ENCODE peak calls at places on chromosomes 16 and 17, in four cellular contexts. One of them, this sample, is unnamed.
A peak's percentile ranks its signal among the peaks of the same experiment; 100 is the strongest.

GRCh38 chr17:13601317-13601775 is 383 bp downstream of the HS3ST3A1 start:
- DNase-seq in thoracic aorta: no peak
- DNase-seq in BE2C: peak; percentile 23
- DNase-seq in CD8-positive, alpha-beta T cell: no peak
- DNase-seq in this sample: no peak

GRCh38 chr17:40791808-40792436 is 7.8 kb downstream of the KRT28 start:
- DNase-seq in thoracic aorta: no peak
- DNase-seq in BE2C: no peak
- DNase-seq in CD8-positive, alpha-beta T cell: no peak
- DNase-seq in this sample: no peak

GRCh38 chr17:71703701-71704100 is 417.1 kb upstream of the SOX9 start:
- DNase-seq in thoracic aorta: no peak
- DNase-seq in BE2C: no peak
- DNase-seq in CD8-positive, alpha-beta T cell: no peak
- DNase-seq in this sample: no peak

GRCh38 chr17:50588391-50589111 is 28.0 kb downstream of the CACNA1G start:
- DNase-seq in thoracic aorta: no peak
- DNase-seq in BE2C: peak; percentile 58
- DNase-seq in CD8-positive, alpha-beta T cell: no peak
- DNase-seq in this sample: no peak

GRCh38 chr17:35894206-35894605 is 14.0 kb upstream of the CCL5 start:
- DNase-seq in thoracic aorta: no peak
- DNase-seq in BE2C: no peak
- DNase-seq in CD8-positive, alpha-beta T cell: no peak
- DNase-seq in this sample: no peak

GRCh38 chr16:73154063-73154870 is 106.3 kb upstream of the ZFHX3 start:
- DNase-seq in thoracic aorta: no peak
- DNase-seq in BE2C: no peak
- DNase-seq in CD8-positive, alpha-beta T cell: no peak
- DNase-seq in this sample: peak; percentile 77

GRCh38 chr17:34547453-34548063 is 31.8 kb upstream of the TMEM132E start:
- DNase-seq in thoracic aorta: no peak
- DNase-seq in BE2C: no peak
- DNase-seq in CD8-positive, alpha-beta T cell: no peak
- DNase-seq in this sample: no peak

GRCh38 chr17:68246271-68247028 is 1.4 kb upstream of the AMZ2 start:
- DNase-seq in thoracic aorta: no peak
- DNase-seq in BE2C: no peak
- DNase-seq in CD8-positive, alpha-beta T cell: no peak
- DNase-seq in this sample: no peak

GRCh38 chr16:89860747-89861304 is 12.6 kb upstream of the TCF25 start:
- DNase-seq in thoracic aorta: no peak
- DNase-seq in BE2C: peak; percentile 73
- DNase-seq in CD8-positive, alpha-beta T cell: peak; percentile 80
- DNase-seq in this sample: peak; percentile 31

GRCh38 chr16:78563905-78564304 is 464.5 kb downstream of the WWOX start:
- DNase-seq in thoracic aorta: no peak
- DNase-seq in BE2C: no peak
- DNase-seq in CD8-positive, alpha-beta T cell: no peak
- DNase-seq in this sample: no peak

GRCh38 chr17:70076189-70076588 is 1.2 kb downstream of the KCNJ16 start:
- DNase-seq in thoracic aorta: no peak
- DNase-seq in BE2C: no peak
- DNase-seq in CD8-positive, alpha-beta T cell: no peak
- DNase-seq in this sample: no peak

DNA sequence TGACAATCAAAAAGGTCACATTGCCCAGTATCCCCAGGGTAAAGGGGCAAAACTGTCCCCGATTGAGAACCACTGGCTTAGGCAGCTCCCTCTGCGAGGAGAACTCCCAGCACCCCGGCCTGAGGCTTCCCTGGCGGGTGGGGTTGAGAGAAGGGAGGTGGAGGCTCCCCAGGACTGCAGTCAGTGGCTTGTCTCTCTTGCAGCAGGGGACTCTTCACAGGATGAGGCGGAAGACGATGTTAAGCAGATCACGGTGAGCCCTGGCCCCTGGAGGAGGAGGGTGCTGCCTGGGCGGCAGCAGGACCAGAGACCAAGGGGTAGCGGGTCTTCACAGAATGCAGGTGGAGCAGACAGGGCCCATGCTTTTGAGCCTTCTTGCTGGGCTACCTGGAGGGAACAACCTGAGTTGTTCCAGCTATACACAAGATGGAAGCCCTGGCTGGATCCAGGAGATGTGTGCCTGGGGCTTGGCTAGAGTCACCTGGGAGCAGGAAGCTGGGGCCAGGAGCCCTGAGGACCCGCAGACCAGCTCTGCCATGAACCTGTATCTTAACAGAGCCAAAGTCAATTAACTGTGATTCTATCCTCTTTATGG is 16.8 kb downstream of the POLR3E start:
- DNase-seq in thoracic aorta: no peak
- DNase-seq in BE2C: no peak
- DNase-seq in CD8-positive, alpha-beta T cell: no peak
- DNase-seq in this sample: peak; percentile 16
- H3K4me3 ChIP-seq in thoracic aorta: no peak overlapping the region
- H3K4me3 ChIP-seq in BE2C: no peak overlapping the region
- H3K4me3 ChIP-seq in CD8-positive, alpha-beta T cell: no peak overlapping the region
- H3K4me3 ChIP-seq in this sample: no peak overlapping the region

DNA sequence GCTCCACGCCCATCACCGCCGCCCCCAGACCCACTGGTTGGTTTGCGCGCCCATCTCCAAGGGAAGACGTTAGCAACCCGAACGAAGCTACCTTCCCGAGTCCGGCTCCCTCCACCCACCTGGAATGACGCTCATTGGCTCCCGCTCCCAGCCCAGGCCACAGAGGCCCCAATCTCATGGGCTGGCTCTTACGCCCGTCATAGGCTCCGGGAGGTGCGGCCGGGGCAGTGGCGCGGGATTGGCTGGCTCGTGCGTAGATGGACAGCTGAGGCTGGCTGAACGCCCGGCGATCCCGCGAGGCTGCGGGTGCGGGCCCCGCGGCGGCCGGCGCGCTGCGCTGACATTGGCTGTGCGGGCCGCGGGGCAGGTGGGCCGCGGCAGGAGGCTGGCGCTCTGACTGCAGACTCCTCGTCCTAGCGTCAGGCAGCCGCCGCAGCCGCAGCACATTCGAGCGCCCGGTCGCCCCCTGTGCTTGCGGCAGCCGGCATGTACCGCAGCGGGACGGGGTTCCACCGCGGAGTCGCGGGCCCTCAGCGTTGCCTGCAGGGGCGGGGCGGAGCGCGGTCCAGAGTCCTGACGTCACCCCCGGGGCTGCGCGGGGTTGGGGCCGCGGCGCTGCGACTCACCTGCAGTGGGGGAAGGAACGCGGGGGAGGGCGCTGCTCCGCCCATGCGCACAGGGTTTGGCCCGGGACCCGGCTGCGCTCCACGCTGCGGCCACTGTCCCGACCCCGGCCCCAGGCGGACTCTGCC is 453 bp upstream of the MYH10 start:
- DNase-seq in thoracic aorta: peak; percentile 94
- DNase-seq in BE2C: peak; percentile 95
- DNase-seq in CD8-positive, alpha-beta T cell: peak; percentile 80
- DNase-seq in this sample: peak; percentile 99
- TF ChIP-seq CTCF in thoracic aorta: no peak
- TF ChIP-seq CTCF in BE2C: no peak
- TF ChIP-seq CTCF in CD8-positive, alpha-beta T cell: no peak
- TF ChIP-seq CTCF in this sample: peak; percentile 14

GRCh38 chr17:512926-513325 is 160.3 kb upstream of the RPH3AL start:
- DNase-seq in thoracic aorta: no peak
- DNase-seq in BE2C: no peak
- DNase-seq in CD8-positive, alpha-beta T cell: no peak
- DNase-seq in this sample: no peak
- H3K4me3 ChIP-seq in thoracic aorta: no peak overlapping the region
- H3K4me3 ChIP-seq in BE2C: no peak overlapping the region
- H3K4me3 ChIP-seq in CD8-positive, alpha-beta T cell: no peak overlapping the region
- H3K4me3 ChIP-seq in this sample: no peak overlapping the region

GRCh38 chr16:1763521-1764511 is 7.5 kb downstream of the NME3 start:
- DNase-seq in thoracic aorta: no peak
- DNase-seq in BE2C: peak; percentile 70
- DNase-seq in CD8-positive, alpha-beta T cell: no peak
- DNase-seq in this sample: no peak
- TF ChIP-seq CTCF in thoracic aorta: no peak
- TF ChIP-seq CTCF in BE2C: peak; percentile 46
- TF ChIP-seq CTCF in CD8-positive, alpha-beta T cell: no peak
- TF ChIP-seq CTCF in this sample: no peak

GRCh38 chr17:46199379-46199778 is 6.2 kb upstream of the KANSL1 start:
- DNase-seq in thoracic aorta: no peak
- DNase-seq in BE2C: no peak
- DNase-seq in CD8-positive, alpha-beta T cell: no peak
- DNase-seq in this sample: no peak

GRCh38 chr17:46200200-46200599 is 7.0 kb upstream of the KANSL1 start:
- DNase-seq in thoracic aorta: no peak
- DNase-seq in BE2C: no peak
- DNase-seq in CD8-positive, alpha-beta T cell: no peak
- DNase-seq in this sample: no peak

GRCh38 chr17:46205975-46206374 is 12.7 kb upstream of the KANSL1 start:
- DNase-seq in thoracic aorta: no peak
- DNase-seq in BE2C: no peak
- DNase-seq in CD8-positive, alpha-beta T cell: no peak
- DNase-seq in this sample: no peak

GRCh38 chr17:46201491-46201890 is 8.3 kb upstream of the KANSL1 start:
- DNase-seq in thoracic aorta: no peak
- DNase-seq in BE2C: no peak
- DNase-seq in CD8-positive, alpha-beta T cell: no peak
- DNase-seq in this sample: no peak

DNA sequence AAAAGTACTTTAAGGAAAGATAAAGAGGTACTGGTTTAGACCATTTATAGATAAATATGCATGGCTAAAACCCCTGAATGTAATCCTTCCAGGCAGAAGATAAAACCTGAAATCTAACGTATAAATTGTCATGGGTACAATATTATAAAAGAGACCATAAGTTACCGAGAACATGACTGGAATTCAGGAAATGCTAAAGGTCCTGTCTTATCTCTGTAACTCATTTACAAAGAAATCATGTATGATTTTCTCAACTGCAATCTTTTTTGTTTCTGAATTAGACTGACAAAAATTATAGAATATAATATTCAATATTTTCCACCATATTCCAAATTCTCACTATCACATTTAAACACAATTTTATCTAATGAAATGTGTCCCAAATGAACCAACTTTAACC is 9.3 kb upstream of the KANSL1 start:
- DNase-seq in thoracic aorta: no peak
- DNase-seq in BE2C: no peak
- DNase-seq in CD8-positive, alpha-beta T cell: no peak
- DNase-seq in this sample: no peak
- H3K4me3 ChIP-seq in thoracic aorta: no peak overlapping the region
- H3K4me3 ChIP-seq in BE2C: no peak overlapping the region
- H3K4me3 ChIP-seq in CD8-positive, alpha-beta T cell: no peak overlapping the region
- H3K4me3 ChIP-seq in this sample: no peak overlapping the region

DNA sequence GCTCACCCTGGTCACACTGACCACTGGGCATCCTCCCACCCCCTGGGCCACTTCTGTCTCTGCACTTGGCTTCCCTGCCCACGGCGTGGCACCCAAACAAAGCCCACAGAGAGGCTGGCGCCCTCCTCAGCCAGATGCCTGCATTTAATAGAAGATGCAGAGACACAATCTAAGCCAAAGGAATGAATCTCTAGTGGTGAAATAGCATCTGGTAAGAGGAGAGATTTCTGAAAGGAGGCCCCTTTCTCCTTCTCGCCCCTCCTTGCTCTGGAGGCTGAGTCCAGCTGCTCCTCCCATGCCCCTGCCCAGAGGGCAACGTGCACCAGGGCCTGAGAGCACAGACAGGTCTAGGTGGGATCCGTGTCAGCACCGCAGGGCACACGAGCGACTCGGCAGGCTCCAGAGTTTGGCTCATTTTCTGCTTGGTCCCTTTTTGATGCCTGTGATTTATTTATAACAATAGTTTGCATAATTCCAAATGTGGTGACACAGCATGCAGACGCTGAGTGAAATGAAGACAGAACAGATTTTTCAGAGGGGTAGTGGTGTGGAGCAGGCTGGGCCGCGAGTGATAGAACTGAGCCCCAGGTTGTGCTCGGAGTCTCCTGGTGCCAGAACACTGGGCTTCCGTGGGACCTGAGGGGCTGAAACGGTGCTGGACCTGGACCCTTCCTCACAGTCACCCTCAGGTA is 95.6 kb downstream of the METRNL start:
- DNase-seq in thoracic aorta: no peak
- DNase-seq in BE2C: no peak
- DNase-seq in CD8-positive, alpha-beta T cell: no peak
- DNase-seq in this sample: no peak
- TF ChIP-seq CTCF in thoracic aorta: no peak
- TF ChIP-seq CTCF in BE2C: no peak
- TF ChIP-seq CTCF in CD8-positive, alpha-beta T cell: no peak
- TF ChIP-seq CTCF in this sample: no peak

DNA sequence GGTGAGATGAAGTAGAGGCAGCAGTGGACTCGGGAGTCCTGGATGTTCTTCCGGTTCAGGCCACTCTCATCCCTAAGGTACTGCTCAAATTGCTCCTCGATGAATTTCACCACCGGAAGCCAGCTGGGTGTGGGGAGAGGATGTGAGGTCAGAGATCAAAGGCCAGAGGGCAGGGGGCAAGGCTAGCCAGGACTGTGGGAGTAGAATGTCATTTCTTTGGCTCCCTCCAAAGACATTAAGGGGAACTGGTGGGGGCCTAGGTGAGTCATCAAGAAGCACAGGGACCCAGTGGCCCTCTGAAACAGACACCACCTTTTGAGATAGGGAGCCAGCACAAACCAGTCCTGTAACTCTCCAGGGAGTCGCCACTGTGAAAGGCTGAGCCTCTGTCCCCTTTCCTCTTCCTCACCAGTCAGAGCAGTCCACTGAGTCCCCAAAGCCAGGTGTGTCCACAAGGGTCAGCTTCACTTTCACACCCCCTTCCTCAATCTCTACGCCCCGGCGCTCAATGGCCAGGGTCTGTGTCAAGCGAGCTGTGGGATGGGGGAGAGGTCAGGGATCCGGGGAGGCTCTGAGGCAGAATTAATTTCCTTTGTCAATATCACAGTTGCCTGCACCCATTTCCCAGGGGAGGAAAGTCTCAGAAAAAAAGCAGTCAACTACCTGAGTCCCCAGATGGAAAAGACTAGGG is 865 bp downstream of the SEPTIN1 start:
- DNase-seq in thoracic aorta: no peak
- DNase-seq in BE2C: peak; percentile 47
- DNase-seq in CD8-positive, alpha-beta T cell: peak; percentile 52
- DNase-seq in this sample: no peak
- H3K4me3 ChIP-seq in thoracic aorta: no peak overlapping the region
- H3K4me3 ChIP-seq in BE2C: no peak overlapping the region
- H3K4me3 ChIP-seq in CD8-positive, alpha-beta T cell: peak overlapping the region; percentile 69
- H3K4me3 ChIP-seq in this sample: no peak overlapping the region

GRCh38 chr17:10215286-10215685 is 16.9 kb upstream of the GAS7 start:
- DNase-seq in thoracic aorta: no peak
- DNase-seq in BE2C: no peak
- DNase-seq in CD8-positive, alpha-beta T cell: no peak
- DNase-seq in this sample: no peak
- TF ChIP-seq CTCF in thoracic aorta: no peak
- TF ChIP-seq CTCF in BE2C: no peak
- TF ChIP-seq CTCF in CD8-positive, alpha-beta T cell: no peak
- TF ChIP-seq CTCF in this sample: no peak

GRCh38 chr17:77449373-77449907 is 308.7 kb downstream of the SEC14L1 start:
- DNase-seq in thoracic aorta: no peak
- DNase-seq in BE2C: no peak
- DNase-seq in CD8-positive, alpha-beta T cell: no peak
- DNase-seq in this sample: no peak
- H3K4me3 ChIP-seq in thoracic aorta: no peak overlapping the region
- H3K4me3 ChIP-seq in BE2C: peak overlapping the region; percentile 93
- H3K4me3 ChIP-seq in CD8-positive, alpha-beta T cell: peak overlapping the region; percentile 99
- H3K4me3 ChIP-seq in this sample: no peak overlapping the region

GRCh38 chr16:56916571-56917403 is 15.2 kb upstream of the HERPUD1 start:
- DNase-seq in thoracic aorta: no peak
- DNase-seq in BE2C: no peak
- DNase-seq in CD8-positive, alpha-beta T cell: no peak
- DNase-seq in this sample: peak; percentile 56
- TF ChIP-seq CTCF in thoracic aorta: no peak
- TF ChIP-seq CTCF in BE2C: no peak
- TF ChIP-seq CTCF in CD8-positive, alpha-beta T cell: no peak
- TF ChIP-seq CTCF in this sample: no peak